ENCODE peak calls at places on chromosomes 1 and 21, in nine cellular contexts. One of them, this sample, is unnamed.

GRCh38 chr1:208054485-208054884 is 143.6 kb upstream of the CD34 start:
- DNase-seq in activated gamma-delta T cell treated with anti-CD3 and anti-CD28 coated beads, Interleukin-2, amount 50 U/mL, for 16 hours: no peak
- DNase-seq in 8988T: no peak
- DNase-seq in stimulated activated CD8-positive, alpha-beta memory T cell treated with anti-CD3 and anti-CD28 coated beads, Interleukin-7, amount 100 ng/mL, for 1 hour: no peak
- DNase-seq in GDM1: no peak
- DNase-seq in GM06990: no peak
- DNase-seq in foreskin fibroblast: no peak
- DNase-seq in T-helper 2 cell: no peak
- DNase-seq in CD8-positive, alpha-beta memory T cell: no peak
- DNase-seq in this sample: no peak

GRCh38 chr1:61518670-61519400 is 206.1 kb downstream of the TM2D1 start:
- DNase-seq in GM06990: no peak
- DNase-seq in 8988T: no peak
- DNase-seq in GDM1: no peak
- DNase-seq in stimulated activated CD8-positive, alpha-beta memory T cell treated with anti-CD3 and anti-CD28 coated beads, Interleukin-7, amount 100 ng/mL, for 1 hour: no peak
- DNase-seq in activated gamma-delta T cell treated with anti-CD3 and anti-CD28 coated beads, Interleukin-2, amount 50 U/mL, for 16 hours: no peak
- DNase-seq in CD8-positive, alpha-beta memory T cell: no peak
- DNase-seq in foreskin fibroblast: no peak
- DNase-seq in T-helper 2 cell: no peak
- DNase-seq in this sample: no peak

GRCh38 chr1:170520601-170521000 is 11.4 kb upstream of the GORAB start:
- DNase-seq in T-helper 2 cell: no peak
- DNase-seq in 8988T: no peak
- DNase-seq in GDM1: no peak
- DNase-seq in stimulated activated CD8-positive, alpha-beta memory T cell treated with anti-CD3 and anti-CD28 coated beads, Interleukin-7, amount 100 ng/mL, for 1 hour: no peak
- DNase-seq in GM06990: no peak
- DNase-seq in foreskin fibroblast: peak
- DNase-seq in activated gamma-delta T cell treated with anti-CD3 and anti-CD28 coated beads, Interleukin-2, amount 50 U/mL, for 16 hours: no peak
- DNase-seq in CD8-positive, alpha-beta memory T cell: no peak
- DNase-seq in this sample: no peak

GRCh38 chr1:238991730-238992490 is 394.5 kb upstream of the CHRM3 start:
- DNase-seq in CD8-positive, alpha-beta memory T cell: no peak
- DNase-seq in stimulated activated CD8-positive, alpha-beta memory T cell treated with anti-CD3 and anti-CD28 coated beads, Interleukin-7, amount 100 ng/mL, for 1 hour: no peak
- DNase-seq in GM06990: no peak
- DNase-seq in activated gamma-delta T cell treated with anti-CD3 and anti-CD28 coated beads, Interleukin-2, amount 50 U/mL, for 16 hours: no peak
- DNase-seq in T-helper 2 cell: no peak
- DNase-seq in GDM1: no peak
- DNase-seq in foreskin fibroblast: no peak
- DNase-seq in 8988T: no peak
- DNase-seq in this sample: no peak

GRCh38 chr1:172499636-172500141 is 33.3 kb upstream of the SUCO start:
- DNase-seq in GM06990: no peak
- DNase-seq in CD8-positive, alpha-beta memory T cell: no peak
- DNase-seq in 8988T: no peak
- DNase-seq in stimulated activated CD8-positive, alpha-beta memory T cell treated with anti-CD3 and anti-CD28 coated beads, Interleukin-7, amount 100 ng/mL, for 1 hour: no peak
- DNase-seq in T-helper 2 cell: no peak
- DNase-seq in GDM1: no peak
- DNase-seq in activated gamma-delta T cell treated with anti-CD3 and anti-CD28 coated beads, Interleukin-2, amount 50 U/mL, for 16 hours: no peak
- DNase-seq in foreskin fibroblast: no peak
- DNase-seq in this sample: no peak

GRCh38 chr1:17356387-17356992 is 15.5 kb upstream of the PADI6 start:
- DNase-seq in GDM1: no peak
- DNase-seq in T-helper 2 cell: no peak
- DNase-seq in CD8-positive, alpha-beta memory T cell: no peak
- DNase-seq in GM06990: no peak
- DNase-seq in foreskin fibroblast: no peak
- DNase-seq in activated gamma-delta T cell treated with anti-CD3 and anti-CD28 coated beads, Interleukin-2, amount 50 U/mL, for 16 hours: no peak
- DNase-seq in stimulated activated CD8-positive, alpha-beta memory T cell treated with anti-CD3 and anti-CD28 coated beads, Interleukin-7, amount 100 ng/mL, for 1 hour: no peak
- DNase-seq in 8988T: no peak
- DNase-seq in this sample: no peak

GRCh38 chr1:243939167-243939848 is 89.3 kb upstream of the AKT3 start:
- DNase-seq in GDM1: peak
- DNase-seq in CD8-positive, alpha-beta memory T cell: no peak
- DNase-seq in foreskin fibroblast: no peak
- DNase-seq in activated gamma-delta T cell treated with anti-CD3 and anti-CD28 coated beads, Interleukin-2, amount 50 U/mL, for 16 hours: no peak
- DNase-seq in 8988T: no peak
- DNase-seq in GM06990: no peak
- DNase-seq in stimulated activated CD8-positive, alpha-beta memory T cell treated with anti-CD3 and anti-CD28 coated beads, Interleukin-7, amount 100 ng/mL, for 1 hour: no peak
- DNase-seq in T-helper 2 cell: no peak
- DNase-seq in this sample: no peak

GRCh38 chr1:240562111-240562590 is 49.8 kb downstream of the GREM2 start:
- DNase-seq in GDM1: no peak
- DNase-seq in CD8-positive, alpha-beta memory T cell: no peak
- DNase-seq in activated gamma-delta T cell treated with anti-CD3 and anti-CD28 coated beads, Interleukin-2, amount 50 U/mL, for 16 hours: no peak
- DNase-seq in GM06990: no peak
- DNase-seq in stimulated activated CD8-positive, alpha-beta memory T cell treated with anti-CD3 and anti-CD28 coated beads, Interleukin-7, amount 100 ng/mL, for 1 hour: no peak
- DNase-seq in 8988T: no peak
- DNase-seq in T-helper 2 cell: no peak
- DNase-seq in foreskin fibroblast: peak
- DNase-seq in this sample: no peak

GRCh38 chr21:33290441-33290840 is 24.3 kb downstream of the IL10RB start:
- DNase-seq in T-helper 2 cell: no peak
- DNase-seq in GM06990: no peak
- DNase-seq in foreskin fibroblast: no peak
- DNase-seq in CD8-positive, alpha-beta memory T cell: no peak
- DNase-seq in GDM1: no peak
- DNase-seq in activated gamma-delta T cell treated with anti-CD3 and anti-CD28 coated beads, Interleukin-2, amount 50 U/mL, for 16 hours: no peak
- DNase-seq in stimulated activated CD8-positive, alpha-beta memory T cell treated with anti-CD3 and anti-CD28 coated beads, Interleukin-7, amount 100 ng/mL, for 1 hour: no peak
- DNase-seq in 8988T: no peak
- DNase-seq in this sample: no peak

GRCh38 chr1:9721606-9722377 is 70.3 kb downstream of the PIK3CD start:
- DNase-seq in GM06990: peak
- DNase-seq in GDM1: no peak
- DNase-seq in T-helper 2 cell: peak
- DNase-seq in foreskin fibroblast: no peak
- DNase-seq in activated gamma-delta T cell treated with anti-CD3 and anti-CD28 coated beads, Interleukin-2, amount 50 U/mL, for 16 hours: peak
- DNase-seq in 8988T: peak
- DNase-seq in stimulated activated CD8-positive, alpha-beta memory T cell treated with anti-CD3 and anti-CD28 coated beads, Interleukin-7, amount 100 ng/mL, for 1 hour: peak
- DNase-seq in CD8-positive, alpha-beta memory T cell: peak
- DNase-seq in this sample: no peak

This sample was measured in putamen.